ENCODE peak calls at places on chromosome 5, in six cellular contexts. T is A549; G is EL; N is neural crest cell; P is NCI-H1092 treated with DMSO at 0.1 percent for 48 hours; V is effector memory CD8-positive, alpha-beta T cell. E is an unnamed sample.

GRCh38 chr5:72290356-72291133 is 29.5 kb downstream of the MRPS27 start:
- DNase-seq in T (no peak), G (no peak), N (no peak), P (no peak), V (no peak), E (no peak)

GRCh38 chr5:80055491-80056170 is 20.5 kb downstream of the THBS4 start:
- DNase-seq in T (no peak), G (no peak), N (no peak), P (peak), V (no peak), E (no peak)

GRCh38 chr5:74095871-74096270 is 469.9 kb downstream of the ARHGEF28 start:
- DNase-seq in T (no peak), G (peak), N (no peak), P (no peak), V (no peak), E (peak)

GRCh38 chr5:96321371-96321770 is 111.7 kb downstream of the PCSK1 start:
- DNase-seq in T (no peak), G (peak), N (no peak), P (no peak), V (no peak), E (peak)

GRCh38 chr5:16515532-16515931 is 49.9 kb upstream of the ZNF622 start:
- DNase-seq in T (no peak), G (no peak), N (no peak), P (no peak), V (no peak), E (no peak)

GRCh38 chr5:150960791-150961396 is 56.1 kb upstream of the ZNF300 start:
- DNase-seq in T (peak), G (no peak), N (no peak), P (no peak), V (no peak), E (no peak)

GRCh38 chr5:137747848-137748247 is 6.3 kb downstream of the HNRNPA0 start:
- DNase-seq in T (no peak), G (no peak), N (no peak), P (no peak), V (no peak), E (no peak)

GRCh38 chr5:980941-981340 is 27.7 kb upstream of the NKD2 start:
- DNase-seq in T (no peak), G (no peak), N (no peak), P (no peak), V (no peak), E (peak)

GRCh38 chr5:89728750-89729149 is 680.8 kb downstream of the CETN3 start:
- DNase-seq in T (no peak), G (no peak), N (no peak), P (no peak), V (no peak), E (no peak)

GRCh38 chr5:116923344-116923743 is 348.7 kb upstream of the SEMA6A start:
- DNase-seq in T (no peak), G (no peak), N (no peak), P (no peak), V (no peak), E (no peak)

GRCh38 chr5:106862450-106863193 is 808.1 kb downstream of the EFNA5 start:
- DNase-seq in T (peak), G (no peak), N (no peak), P (no peak), V (no peak), E (peak)

GRCh38 chr5:64947031-64947430 is 178.3 kb downstream of the CWC27 start:
- DNase-seq in T (no peak), G (no peak), N (no peak), P (peak), V (no peak), E (peak)

GRCh38 chr5:133827001-133827400 is 141.4 kb downstream of the C5orf15 start:
- DNase-seq in T (no peak), G (no peak), N (no peak), P (peak), V (no peak), E (no peak)

GRCh38 chr5:113215401-113216060 is 219.3 kb downstream of the TSSK1B start:
- DNase-seq in T (no peak), G (peak), N (no peak), P (no peak), V (no peak), E (peak)

GRCh38 chr5:76838481-76839261 is 11.1 kb upstream of the S100Z start:
- DNase-seq in T (peak), G (peak), N (no peak), P (no peak), V (no peak), E (peak)

GRCh38 chr5:3778000-3778570 is 182.5 kb downstream of the IRX1 start:
- DNase-seq in T (no peak), G (no peak), N (no peak), P (no peak), V (no peak), E (no peak)

GRCh38 chr5:172283862-172284274 is 304 bp upstream of the UBTD2 start:
- DNase-seq in T (peak), G (peak), N (peak), P (peak), V (peak), E (peak)

GRCh38 chr5:10590226-10591047 is 26.6 kb downstream of the ANKRD33B start:
- DNase-seq in T (peak), G (peak), N (peak), P (no peak), V (no peak), E (peak)

GRCh38 chr5:81097733-81098132 is 135.4 kb upstream of the CKMT2 start:
- DNase-seq in T (no peak), G (peak), N (no peak), P (no peak), V (no peak), E (peak)

GRCh38 chr5:160702856-160703453 is 149.1 kb downstream of the ATP10B start:
- DNase-seq in T (no peak), G (no peak), N (no peak), P (no peak), V (no peak), E (no peak)

GRCh38 chr5:142192799-142193428 is 84.3 kb downstream of the NDFIP1 start:
- DNase-seq in T (no peak), G (no peak), N (no peak), P (no peak), V (no peak), E (no peak)

GRCh38 chr5:25441810-25442209 is 797.0 kb upstream of the CDH10 start:
- DNase-seq in T (no peak), G (no peak), N (no peak), P (no peak), V (no peak), E (no peak)

GRCh38 chr5:121630402-121630801 is 221.3 kb upstream of the FTMT start:
- DNase-seq in T (peak), G (peak), N (no peak), P (no peak), V (no peak), E (peak)

GRCh38 chr5:169426674-169427250 is 125.8 kb upstream of the SLIT3 start:
- DNase-seq in T (no peak), G (no peak), N (no peak), P (no peak), V (no peak), E (no peak)

E was measured in EH.